ENCODE peak calls at places on chromosomes 1 and 21, in six cellular contexts. K is stimulated activated CD4-positive, alpha-beta T cell treated with anti-CD3 and anti-CD28 coated beads, Interleukin-12 subunit alpha, Interleukin-12 subunit beta, amount 100 ng/mL, for 4 hours; Z is germinal center; U is T follicular helper cell; N is IMR-90; L is pons. M is an unnamed sample.

GRCh38 chr1:6466023-6466422 is at the start of gene TNFRSF25:
- DNase-seq in K (peak; percentile 68), Z (no peak), U (peak; percentile 54), N (no peak), L (no peak), M (peak; percentile 40)

GRCh38 chr1:110487676-110488075 is 31.3 kb downstream of the KCNA10 start:
- DNase-seq in K (no peak), Z (no peak), U (no peak), N (peak; percentile 18), L (no peak), M (no peak)

GRCh38 chr1:29488086-29488793 is 251.9 kb downstream of the PTPRU start:
- DNase-seq in K (no peak), Z (no peak), U (no peak), N (no peak), L (no peak), M (no peak)

GRCh38 chr1:36392836-36393235 is 4.9 kb downstream of the LSM10 start:
- DNase-seq in K (no peak), Z (no peak), U (no peak), N (no peak), L (no peak), M (no peak)

GRCh38 chr1:115401676-115402075 is 63.6 kb upstream of the NGF start:
- DNase-seq in K (no peak), Z (no peak), U (no peak), N (no peak), L (no peak), M (no peak)

GRCh38 chr21:34822957-34823356 is 154.2 kb downstream of the CLIC6 start:
- DNase-seq in K (no peak), Z (no peak), U (no peak), N (peak; percentile 68), L (no peak), M (no peak)

GRCh38 chr1:195791796-195792195 is 816.4 kb downstream of the KCNT2 start:
- DNase-seq in K (no peak), Z (no peak), U (no peak), N (no peak), L (no peak), M (no peak)

GRCh38 chr1:93000291-93000690 is 39.0 kb upstream of the DIPK1A start:
- DNase-seq in K (no peak), Z (no peak), U (no peak), N (no peak), L (no peak), M (no peak)

GRCh38 chr1:161081151-161081405 is 8.3 kb downstream of the NECTIN4 start:
- DNase-seq in K (no peak), Z (no peak), U (no peak), N (no peak), L (no peak), M (no peak)

GRCh38 chr21:35366348-35367085 is 317.4 kb upstream of the RUNX1 start:
- DNase-seq in K (no peak), Z (no peak), U (no peak), N (peak; percentile 54), L (no peak), M (no peak)

GRCh38 chr1:168365719-168366474 is 85.2 kb downstream of the TBX19 start:
- DNase-seq in K (no peak), Z (no peak), U (no peak), N (no peak), L (no peak), M (no peak)

GRCh38 chr1:203200916-203201315 is 14.4 kb upstream of the CHI3L1 start:
- DNase-seq in K (no peak), Z (no peak), U (no peak), N (no peak), L (no peak), M (no peak)

GRCh38 chr1:101112051-101112770 is 86.6 kb upstream of the DPH5 start:
- DNase-seq in K (peak; percentile 18), Z (peak; percentile 26), U (peak; percentile 70), N (no peak), L (peak; percentile 27), M (peak; percentile 81)

GRCh38 chr1:40143891-40144575 is 17.2 kb upstream of the RLF start:
- DNase-seq in K (peak; percentile 32), Z (peak; percentile 47), U (peak; percentile 41), N (peak; percentile 66), L (peak; percentile 76), M (peak; percentile 5)

GRCh38 chr21:45009616-45010015 is 64.8 kb upstream of the ADARB1 start:
- DNase-seq in K (no peak), Z (no peak), U (no peak), N (no peak), L (no peak), M (no peak)

GRCh38 chr21:35476616-35477395 is 427.7 kb upstream of the RUNX1 start:
- DNase-seq in K (no peak), Z (no peak), U (no peak), N (peak; percentile 71), L (no peak), M (no peak)

GRCh38 chr1:9929431-9930385 is 13.5 kb downstream of the LZIC start:
- DNase-seq in K (no peak), Z (no peak), U (no peak), N (no peak), L (peak; percentile 96), M (no peak)

GRCh38 chr1:13543927-13544556 is 30.2 kb upstream of the LRRC38 start:
- DNase-seq in K (no peak), Z (no peak), U (no peak), N (no peak), L (peak; percentile 59), M (no peak)

GRCh38 chr1:54998677-54999076 is at the start of gene BSND:
- DNase-seq in K (no peak), Z (no peak), U (no peak), N (no peak), L (no peak), M (no peak)

GRCh38 chr1:10598088-10598712 is 123.5 kb downstream of the PEX14 start:
- DNase-seq in K (no peak), Z (no peak), U (no peak), N (no peak), L (peak; percentile 60), M (no peak)

GRCh38 chr1:56200446-56200845 is 378.9 kb downstream of the PLPP3 start:
- DNase-seq in K (no peak), Z (no peak), U (no peak), N (peak; percentile 46), L (no peak), M (no peak)

GRCh38 chr1:10456661-10457060 is 6.8 kb downstream of the CORT start:
- DNase-seq in K (no peak), Z (no peak), U (no peak), N (no peak), L (no peak), M (no peak)

GRCh38 chr1:40766560-40766959 is 17.0 kb upstream of the KCNQ4 start:
- DNase-seq in K (no peak), Z (no peak), U (no peak), N (no peak), L (no peak), M (no peak)

GRCh38 chr1:231778009-231778719 is 151.6 kb downstream of the DISC1 start:
- DNase-seq in K (no peak), Z (no peak), U (no peak), N (peak; percentile 47), L (peak; percentile 84), M (no peak)

GRCh38 chr1:205580923-205581180 is 51.0 kb downstream of the ELK4 start:
- DNase-seq in K (no peak), Z (no peak), U (no peak), N (no peak), L (no peak), M (no peak)

GRCh38 chr1:45979778-45980176 is 152.7 kb downstream of the PIK3R3 start:
- DNase-seq in K (no peak), Z (no peak), U (no peak), N (no peak), L (no peak), M (no peak)

GRCh38 chr1:246566128-246566807 is at the start of the genes CNST and TFB2M:
- DNase-seq in K (peak; percentile 88), Z (peak; percentile 92), U (peak; percentile 80), N (peak; percentile 99), L (peak; percentile 99), M (peak; percentile 86)

GRCh38 chr1:201656670-201657032 is 117.7 kb downstream of the NAV1 start:
- DNase-seq in K (no peak), Z (no peak), U (no peak), N (peak; percentile 74), L (no peak), M (no peak)

GRCh38 chr21:39774252-39774651 is 29.3 kb downstream of the IGSF5 start:
- DNase-seq in K (no peak), Z (no peak), U (no peak), N (no peak), L (no peak), M (no peak)

GRCh38 chr1:97105531-97105930 is 383.9 kb downstream of the PTBP2 start:
- DNase-seq in K (no peak), Z (no peak), U (no peak), N (peak; percentile 15), L (no peak), M (no peak)

GRCh38 chr1:225907341-225907740 is 16.7 kb downstream of the PYCR2 start:
- DNase-seq in K (no peak), Z (no peak), U (no peak), N (no peak), L (no peak), M (no peak)

GRCh38 chr21:45541221-45542039 is 810 bp downstream of the SLC19A1 start:
- DNase-seq in K (peak; percentile 80), Z (peak; percentile 78), U (peak; percentile 64), N (peak; percentile 33), L (peak; percentile 37), M (peak; percentile 71)

GRCh38 chr21:15837603-15838002 is 107.8 kb downstream of the USP25 start:
- DNase-seq in K (no peak), Z (no peak), U (no peak), N (peak; percentile 67), L (no peak), M (no peak)

GRCh38 chr1:177746168-177746567 is 223.7 kb downstream of the SEC16B start:
- DNase-seq in K (no peak), Z (no peak), U (no peak), N (no peak), L (no peak), M (no peak)

GRCh38 chr1:91948501-91949355 is 473 bp upstream of the BRDT start:
- DNase-seq in K (no peak), Z (no peak), U (peak; percentile 38), N (no peak), L (no peak), M (peak; percentile 27)

GRCh38 chr1:235239821-235240220 is 78.8 kb upstream of the RBM34 start:
- DNase-seq in K (no peak), Z (no peak), U (no peak), N (no peak), L (no peak), M (no peak)